ENCODE peak calls at places on chromosomes 12 and 14, in six cellular contexts. One of them, this sample, is unnamed.

GRCh38 chr14:93115920-93116675 is at the start of gene ITPK1:
- DNase-seq in iris pigment epithelial cell: peak
- DNase-seq in cardiac fibroblast: peak
- DNase-seq in fibroblast of the conjunctiva: no peak
- DNase-seq in RPMI7951: peak
- DNase-seq in IMR-90: peak
- DNase-seq in this sample: peak

GRCh38 chr14:100586520-100587247 is 533 bp downstream of the BEGAIN start:
- DNase-seq in iris pigment epithelial cell: peak
- DNase-seq in RPMI7951: no peak
- DNase-seq in fibroblast of the conjunctiva: no peak
- DNase-seq in IMR-90: no peak
- DNase-seq in cardiac fibroblast: peak
- DNase-seq in this sample: no peak

GRCh38 chr14:38554046-38554445 is 298.2 kb upstream of the CLEC14A start:
- DNase-seq in IMR-90: peak
- DNase-seq in RPMI7951: no peak
- DNase-seq in fibroblast of the conjunctiva: no peak
- DNase-seq in cardiac fibroblast: no peak
- DNase-seq in iris pigment epithelial cell: no peak
- DNase-seq in this sample: no peak

GRCh38 chr12:109581334-109581691 is 7.7 kb downstream of the MVK start:
- DNase-seq in IMR-90: no peak
- DNase-seq in fibroblast of the conjunctiva: no peak
- DNase-seq in cardiac fibroblast: no peak
- DNase-seq in RPMI7951: no peak
- DNase-seq in iris pigment epithelial cell: no peak
- DNase-seq in this sample: no peak

GRCh38 chr14:76710093-76711010 is 50.9 kb upstream of the VASH1 start:
- DNase-seq in IMR-90: peak
- DNase-seq in iris pigment epithelial cell: peak
- DNase-seq in RPMI7951: peak
- DNase-seq in cardiac fibroblast: peak
- DNase-seq in fibroblast of the conjunctiva: peak
- DNase-seq in this sample: peak

GRCh38 chr12:92068441-92068840 is 77.2 kb downstream of the BTG1 start:
- DNase-seq in cardiac fibroblast: peak
- DNase-seq in IMR-90: no peak
- DNase-seq in RPMI7951: no peak
- DNase-seq in iris pigment epithelial cell: peak
- DNase-seq in fibroblast of the conjunctiva: no peak
- DNase-seq in this sample: no peak

GRCh38 chr14:24605435-24606190 is 3.9 kb downstream of the GZMH start:
- DNase-seq in fibroblast of the conjunctiva: no peak
- DNase-seq in IMR-90: no peak
- DNase-seq in cardiac fibroblast: no peak
- DNase-seq in RPMI7951: no peak
- DNase-seq in iris pigment epithelial cell: no peak
- DNase-seq in this sample: peak

GRCh38 chr12:85357609-85358008 is 77.6 kb downstream of the ALX1 start:
- DNase-seq in RPMI7951: no peak
- DNase-seq in IMR-90: no peak
- DNase-seq in iris pigment epithelial cell: no peak
- DNase-seq in cardiac fibroblast: no peak
- DNase-seq in fibroblast of the conjunctiva: no peak
- DNase-seq in this sample: no peak

GRCh38 chr14:60161176-60162107 is 3.8 kb downstream of the DHRS7 start:
- DNase-seq in fibroblast of the conjunctiva: no peak
- DNase-seq in RPMI7951: no peak
- DNase-seq in cardiac fibroblast: peak
- DNase-seq in iris pigment epithelial cell: peak
- DNase-seq in IMR-90: peak
- DNase-seq in this sample: no peak

GRCh38 chr14:73663548-73664212 is 18.9 kb downstream of the DNAL1 start:
- DNase-seq in RPMI7951: no peak
- DNase-seq in fibroblast of the conjunctiva: no peak
- DNase-seq in iris pigment epithelial cell: no peak
- DNase-seq in cardiac fibroblast: no peak
- DNase-seq in IMR-90: no peak
- DNase-seq in this sample: no peak

GRCh38 chr14:82009076-82009475 is 475.4 kb upstream of the SEL1L start:
- DNase-seq in cardiac fibroblast: no peak
- DNase-seq in fibroblast of the conjunctiva: no peak
- DNase-seq in IMR-90: no peak
- DNase-seq in RPMI7951: no peak
- DNase-seq in iris pigment epithelial cell: no peak
- DNase-seq in this sample: peak

GRCh38 chr14:99163446-99163845 is 108.6 kb downstream of the BCL11B start:
- DNase-seq in IMR-90: no peak
- DNase-seq in fibroblast of the conjunctiva: no peak
- DNase-seq in cardiac fibroblast: no peak
- DNase-seq in iris pigment epithelial cell: no peak
- DNase-seq in RPMI7951: no peak
- DNase-seq in this sample: no peak

GRCh38 chr12:64625243-64626077 is 15.2 kb downstream of the RASSF3 start:
- DNase-seq in IMR-90: peak
- DNase-seq in fibroblast of the conjunctiva: no peak
- DNase-seq in RPMI7951: peak
- DNase-seq in cardiac fibroblast: peak
- DNase-seq in iris pigment epithelial cell: peak
- DNase-seq in this sample: peak

GRCh38 chr14:58138065-58138718 is 13.8 kb downstream of the ARMH4 start:
- DNase-seq in IMR-90: no peak
- DNase-seq in RPMI7951: no peak
- DNase-seq in fibroblast of the conjunctiva: no peak
- DNase-seq in iris pigment epithelial cell: no peak
- DNase-seq in cardiac fibroblast: no peak
- DNase-seq in this sample: no peak

GRCh38 chr14:104135904-104136471 is 2.4 kb upstream of the KIF26A start:
- DNase-seq in iris pigment epithelial cell: no peak
- DNase-seq in IMR-90: no peak
- DNase-seq in fibroblast of the conjunctiva: no peak
- DNase-seq in cardiac fibroblast: no peak
- DNase-seq in RPMI7951: no peak
- DNase-seq in this sample: no peak

GRCh38 chr12:13234045-13234641 is 37.6 kb downstream of the EMP1 start:
- DNase-seq in cardiac fibroblast: peak
- DNase-seq in fibroblast of the conjunctiva: peak
- DNase-seq in RPMI7951: peak
- DNase-seq in iris pigment epithelial cell: peak
- DNase-seq in IMR-90: peak
- DNase-seq in this sample: peak

GRCh38 chr12:115383668-115384067 is 699.7 kb upstream of the TBX3 start:
- DNase-seq in RPMI7951: peak
- DNase-seq in cardiac fibroblast: peak
- DNase-seq in IMR-90: peak
- DNase-seq in iris pigment epithelial cell: peak
- DNase-seq in fibroblast of the conjunctiva: no peak
- DNase-seq in this sample: no peak

GRCh38 chr14:80576401-80576800 is 365.1 kb upstream of the DIO2 start:
- DNase-seq in IMR-90: no peak
- DNase-seq in cardiac fibroblast: no peak
- DNase-seq in RPMI7951: no peak
- DNase-seq in fibroblast of the conjunctiva: no peak
- DNase-seq in iris pigment epithelial cell: no peak
- DNase-seq in this sample: no peak

GRCh38 chr14:61342486-61342885 is 21.1 kb downstream of the PRKCH start:
- DNase-seq in iris pigment epithelial cell: no peak
- DNase-seq in fibroblast of the conjunctiva: no peak
- DNase-seq in cardiac fibroblast: no peak
- DNase-seq in IMR-90: no peak
- DNase-seq in RPMI7951: no peak
- DNase-seq in this sample: no peak

GRCh38 chr12:52539024-52539820 is 13.7 kb downstream of the KRT71 start:
- DNase-seq in fibroblast of the conjunctiva: peak
- DNase-seq in iris pigment epithelial cell: no peak
- DNase-seq in IMR-90: peak
- DNase-seq in cardiac fibroblast: peak
- DNase-seq in RPMI7951: peak
- DNase-seq in this sample: no peak

GRCh38 chr12:67919406-67919805 is 69.8 kb upstream of the IFNG-AS1 start:
- DNase-seq in iris pigment epithelial cell: peak
- DNase-seq in IMR-90: no peak
- DNase-seq in cardiac fibroblast: no peak
- DNase-seq in fibroblast of the conjunctiva: no peak
- DNase-seq in RPMI7951: peak
- DNase-seq in this sample: no peak

GRCh38 chr14:94919896-94920295 is 150.0 kb upstream of the GSC start:
- DNase-seq in fibroblast of the conjunctiva: no peak
- DNase-seq in cardiac fibroblast: no peak
- DNase-seq in RPMI7951: no peak
- DNase-seq in IMR-90: no peak
- DNase-seq in iris pigment epithelial cell: no peak
- DNase-seq in this sample: no peak

GRCh38 chr14:50225067-50225973 is 6.1 kb downstream of the SOS2 start:
- DNase-seq in cardiac fibroblast: peak
- DNase-seq in RPMI7951: peak
- DNase-seq in iris pigment epithelial cell: peak
- DNase-seq in IMR-90: peak
- DNase-seq in fibroblast of the conjunctiva: peak
- DNase-seq in this sample: peak

GRCh38 chr14:88541324-88541723 is 13.5 kb downstream of the PTPN21 start:
- DNase-seq in iris pigment epithelial cell: no peak
- DNase-seq in RPMI7951: no peak
- DNase-seq in cardiac fibroblast: no peak
- DNase-seq in fibroblast of the conjunctiva: no peak
- DNase-seq in IMR-90: no peak
- DNase-seq in this sample: no peak

GRCh38 chr14:71625175-71625574 is 307.1 kb upstream of the RGS6 start:
- DNase-seq in iris pigment epithelial cell: peak
- DNase-seq in IMR-90: no peak
- DNase-seq in RPMI7951: no peak
- DNase-seq in cardiac fibroblast: no peak
- DNase-seq in fibroblast of the conjunctiva: no peak
- DNase-seq in this sample: no peak

GRCh38 chr14:99716091-99716849 is 32.2 kb downstream of the CYP46A1 start:
- DNase-seq in cardiac fibroblast: no peak
- DNase-seq in fibroblast of the conjunctiva: no peak
- DNase-seq in RPMI7951: no peak
- DNase-seq in IMR-90: no peak
- DNase-seq in iris pigment epithelial cell: no peak
- DNase-seq in this sample: no peak

This sample was measured in testis.